ENCODE peak calls at places on chromosomes 2 and 18, in seven cellular contexts. N is lower lobe of right lung, B is SK-N-SH, W is A549, T is AG09319, H is ascending aorta, Q is ovary. G is an unnamed sample.

GRCh38 chr2:113847144-113847543 is 42.7 kb upstream of the ACTR3 start:
- DNase-seq in N (no peak), B (no peak), W (no peak), T (no peak), H (no peak), Q (no peak), G (no peak)

GRCh38 chr2:147019296-147019695 is 825.5 kb upstream of the ACVR2A start:
- DNase-seq in N (no peak), B (no peak), W (no peak), T (no peak), H (no peak), Q (no peak), G (no peak)

GRCh38 chr2:105937498-105937897 is 192.8 kb downstream of the NCK2 start:
- DNase-seq in N (no peak), B (no peak), W (no peak), T (no peak), H (no peak), Q (no peak), G (no peak)

GRCh38 chr18:32454667-32455066 is 16.0 kb downstream of the GAREM1 start:
- DNase-seq in N (no peak), B (no peak), W (no peak), T (no peak), H (no peak), Q (no peak), G (no peak)

GRCh38 chr2:240896871-240897692 is 1.1 kb upstream of the MAB21L4 start:
- DNase-seq in N (no peak), B (no peak), W (no peak), T (no peak), H (no peak), Q (no peak), G (no peak)

GRCh38 chr18:27363918-27364317 is 178.8 kb upstream of the CHST9 start:
- DNase-seq in N (no peak), B (peak), W (no peak), T (no peak), H (no peak), Q (no peak), G (no peak)

GRCh38 chr2:852168-852567 is 98.5 kb upstream of the SNTG2 start:
- DNase-seq in N (no peak), B (no peak), W (no peak), T (no peak), H (no peak), Q (no peak), G (no peak)

GRCh38 chr2:201546576-201546975 is 95.0 kb downstream of the STRADB start:
- DNase-seq in N (no peak), B (no peak), W (no peak), T (no peak), H (no peak), Q (no peak), G (no peak)

GRCh38 chr2:204776781-204777559 is 231.7 kb downstream of the PARD3B start:
- DNase-seq in N (no peak), B (no peak), W (no peak), T (peak), H (no peak), Q (no peak), G (no peak)

GRCh38 chr18:8991131-8991530 is 111.4 kb upstream of the NDUFV2 start:
- DNase-seq in N (no peak), B (no peak), W (no peak), T (peak), H (no peak), Q (no peak), G (no peak)

GRCh38 chr18:11899063-11899462 is 9.1 kb downstream of the MPPE1 start:
- DNase-seq in N (no peak), B (no peak), W (no peak), T (no peak), H (no peak), Q (no peak), G (no peak)

GRCh38 chr2:74436111-74436803 is 5.5 kb downstream of the RTKN start:
- DNase-seq in N (no peak), B (no peak), W (no peak), T (no peak), H (no peak), Q (no peak), G (no peak)

GRCh38 chr2:96541326-96541725 is 4.8 kb downstream of the ARID5A start:
- DNase-seq in N (no peak), B (peak), W (no peak), T (no peak), H (no peak), Q (no peak), G (no peak)

GRCh38 chr2:131035112-131035825 is 58.0 kb downstream of the FAM168B start:
- DNase-seq in N (no peak), B (peak), W (no peak), T (no peak), H (no peak), Q (peak), G (peak)

GRCh38 chr2:239186958-239187357 is 213.9 kb downstream of the HDAC4 start:
- DNase-seq in N (no peak), B (no peak), W (no peak), T (no peak), H (no peak), Q (no peak), G (peak)

GRCh38 chr2:98702127-98702802 is 28.7 kb downstream of the MGAT4A start:
- DNase-seq in N (no peak), B (peak), W (no peak), T (no peak), H (no peak), Q (no peak), G (no peak)

GRCh38 chr2:202690321-202690900 is 55.6 kb downstream of the FAM117B start:
- DNase-seq in N (no peak), B (no peak), W (no peak), T (no peak), H (no peak), Q (no peak), G (no peak)

GRCh38 chr2:40418614-40419013 is 33.3 kb downstream of the SLC8A1 start:
- DNase-seq in N (no peak), B (peak), W (no peak), T (no peak), H (no peak), Q (no peak), G (no peak)

GRCh38 chr2:206424134-206424533 is 19.2 kb upstream of the ADAM23 start:
- DNase-seq in N (no peak), B (no peak), W (no peak), T (no peak), H (no peak), Q (no peak), G (no peak)

GRCh38 chr2:200308421-200309295 is 2.2 kb downstream of the SPATS2L start:
- DNase-seq in N (no peak), B (no peak), W (no peak), T (no peak), H (no peak), Q (no peak), G (no peak)

GRCh38 chr2:133424876-133425275 is 143.4 kb downstream of the NCKAP5 start:
- DNase-seq in N (no peak), B (no peak), W (no peak), T (no peak), H (no peak), Q (no peak), G (no peak)

GRCh38 chr2:229409751-229410181 is 138.7 kb upstream of the PID1 start:
- DNase-seq in N (no peak), B (no peak), W (no peak), T (no peak), H (no peak), Q (no peak), G (no peak)

GRCh38 chr2:217653240-217653639 is 349.6 kb downstream of the TNS1 start:
- DNase-seq in N (peak), B (no peak), W (peak), T (peak), H (peak), Q (peak), G (no peak)

GRCh38 chr2:167767858-167768257 is 479.5 kb downstream of the STK39 start:
- DNase-seq in N (no peak), B (no peak), W (no peak), T (no peak), H (no peak), Q (no peak), G (no peak)

GRCh38 chr18:59898609-59899297 is 1.0 kb upstream of the PMAIP1 start:
- DNase-seq in N (no peak), B (no peak), W (no peak), T (no peak), H (no peak), Q (no peak), G (no peak)

GRCh38 chr2:238277695-238278094 is 10.7 kb downstream of the PER2 start:
- DNase-seq in N (peak), B (no peak), W (no peak), T (no peak), H (no peak), Q (no peak), G (no peak)

GRCh38 chr2:72137498-72138010 is 10.1 kb downstream of the CYP26B1 start:
- DNase-seq in N (no peak), B (peak), W (peak), T (no peak), H (no peak), Q (peak), G (no peak)
- TF ChIP-seq CTCF in N (peak), B (peak), W (peak), T (peak), H (peak), Q (peak), G (peak)

DNA sequence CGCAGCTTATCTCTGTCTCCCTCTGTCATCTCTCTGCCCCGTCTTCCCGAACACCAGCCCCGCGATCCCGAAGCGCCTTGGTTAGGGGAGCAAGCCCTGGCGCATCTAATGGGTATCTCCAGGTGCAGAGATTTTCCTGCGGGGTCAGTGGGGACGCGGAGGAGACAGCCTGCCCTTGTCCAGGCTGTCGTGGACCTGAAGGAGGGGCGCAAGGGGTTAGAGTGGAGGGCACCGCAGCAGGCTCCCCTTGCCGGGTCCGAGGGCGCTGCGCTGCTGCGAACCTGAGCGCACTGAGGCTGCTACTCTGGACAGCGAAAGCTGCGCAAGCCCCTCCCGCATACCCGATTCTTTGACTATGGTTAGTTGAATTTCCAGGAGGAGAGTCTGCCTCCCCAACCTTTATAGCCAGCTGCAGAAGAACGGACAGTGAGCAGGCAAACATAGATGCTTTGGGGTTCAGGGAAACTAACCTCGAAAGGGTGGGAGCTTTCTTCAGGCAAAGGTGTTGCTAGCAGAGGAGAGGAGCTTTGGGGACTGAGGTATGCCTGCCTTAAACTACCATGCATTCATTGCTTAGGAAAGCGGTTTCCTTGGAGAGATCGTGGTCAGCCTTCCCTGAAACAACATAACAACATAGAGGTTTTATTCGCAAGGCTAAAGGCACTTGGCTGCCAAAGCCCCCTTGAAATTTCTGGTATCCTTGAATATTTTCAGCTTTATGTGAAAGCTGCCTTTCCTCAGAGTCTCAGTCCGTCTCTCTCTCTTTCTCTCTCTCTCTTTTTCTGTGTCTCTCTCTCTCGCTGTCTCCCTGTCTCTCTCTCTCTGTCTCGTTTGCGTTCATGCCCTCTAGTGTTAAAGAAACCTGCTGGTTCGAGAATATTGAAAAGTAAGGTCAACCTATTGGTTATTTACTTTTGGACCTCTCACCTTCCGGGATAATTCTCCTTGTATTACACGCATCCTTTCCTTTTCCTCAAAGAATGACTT is 1.6 kb downstream of the GALNT13 start:
- DNase-seq in N (peak), B (peak), W (no peak), T (no peak), H (no peak), Q (no peak), G (no peak)
- TF ChIP-seq CTCF in N (no peak), B (no peak), W (peak), T (no peak), H (no peak), Q (no peak), G (no peak)

GRCh38 chr2:63697160-63697559 is 108.4 kb downstream of the MDH1 start:
- DNase-seq in N (no peak), B (no peak), W (no peak), T (no peak), H (no peak), Q (no peak), G (no peak)
- TF ChIP-seq CTCF in N (no peak), B (no peak), W (no peak), T (no peak), H (no peak), Q (no peak), G (no peak)

DNA sequence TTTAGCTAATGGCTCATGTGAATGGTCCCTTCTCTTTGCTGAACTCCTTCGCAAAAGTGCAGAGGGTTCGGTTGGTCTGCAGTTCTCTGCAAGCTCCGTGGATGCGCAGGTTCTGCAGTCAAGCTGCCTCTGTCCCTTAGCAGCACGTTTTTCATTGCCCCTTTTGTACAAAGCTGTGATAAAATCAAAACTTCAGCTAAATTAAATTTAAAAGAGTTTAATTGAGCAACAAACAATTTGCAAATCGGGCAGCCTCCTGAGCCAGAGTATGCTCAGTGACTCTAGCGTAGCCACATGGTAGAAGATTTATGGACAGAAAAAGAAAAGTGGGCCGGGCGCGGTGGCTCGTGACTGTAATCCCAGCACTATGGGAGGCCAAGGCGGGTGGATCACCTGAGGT is 18.8 kb downstream of the TSN start:
- DNase-seq in N (no peak), B (peak), W (no peak), T (no peak), H (no peak), Q (no peak), G (no peak)
- TF ChIP-seq CTCF in N (no peak), B (no peak), W (no peak), T (no peak), H (no peak), Q (no peak), G (no peak)

GRCh38 chr18:74395006-74395405 is 62.1 kb downstream of the DIPK1C start:
- DNase-seq in N (no peak), B (no peak), W (no peak), T (no peak), H (no peak), Q (no peak), G (no peak)
- TF ChIP-seq CTCF in N (no peak), B (no peak), W (no peak), T (no peak), H (no peak), Q (no peak), G (no peak)

GRCh38 chr2:37655442-37655841 is 16.0 kb downstream of the CDC42EP3 start:
- DNase-seq in N (no peak), B (peak), W (no peak), T (no peak), H (no peak), Q (no peak), G (no peak)
- TF ChIP-seq CTCF in N (no peak), B (no peak), W (no peak), T (no peak), H (no peak), Q (no peak), G (no peak)

GRCh38 chr2:58702302-58702696 is 461.2 kb upstream of the FANCL start:
- DNase-seq in N (no peak), B (no peak), W (no peak), T (no peak), H (no peak), Q (no peak), G (no peak)
- TF ChIP-seq CTCF in N (no peak), B (no peak), W (no peak), T (no peak), H (no peak), Q (no peak), G (peak)

DNA sequence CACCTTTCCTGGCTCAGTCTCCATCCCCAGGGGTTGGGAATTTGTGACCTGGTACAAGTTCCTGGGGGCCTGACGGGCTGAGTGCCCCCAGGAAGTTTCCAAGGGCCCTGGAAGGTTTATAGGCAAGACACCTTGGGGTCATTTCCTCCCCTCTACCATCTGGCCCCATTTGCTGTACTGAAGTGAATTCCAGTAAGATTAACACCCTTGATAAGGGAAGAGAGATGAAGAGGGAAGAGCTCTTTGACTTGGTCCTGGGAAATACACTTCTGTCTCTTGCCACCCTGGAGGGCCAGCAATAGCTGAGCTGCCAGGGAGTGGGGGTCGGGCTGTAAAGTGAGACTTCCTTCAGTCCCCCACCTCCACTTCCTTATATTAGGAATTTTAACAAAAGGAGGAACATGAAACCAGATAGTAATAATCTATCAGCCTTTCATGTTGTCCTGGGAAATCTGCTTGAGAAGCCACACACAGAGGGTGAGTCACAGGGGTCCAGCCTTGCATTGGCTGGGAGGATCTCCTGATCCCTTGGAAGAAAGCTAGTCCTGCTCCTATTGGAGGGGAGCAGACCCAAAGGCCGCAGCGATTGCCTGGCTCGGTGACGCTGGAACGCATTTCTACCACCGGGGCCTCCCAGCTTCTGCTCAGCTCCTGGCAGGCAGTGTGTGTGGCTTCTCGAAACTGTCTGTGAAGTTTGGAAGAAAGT is 87.4 kb downstream of the ACAA2 start:
- DNase-seq in N (no peak), B (peak), W (peak), T (peak), H (no peak), Q (peak), G (no peak)
- TF ChIP-seq CTCF in N (no peak), B (peak), W (no peak), T (no peak), H (no peak), Q (no peak), G (peak)

GRCh38 chr2:108182489-108182888 is 57.3 kb upstream of the SULT1C3 start:
- DNase-seq in N (no peak), B (no peak), W (no peak), T (no peak), H (no peak), Q (no peak), G (no peak)

GRCh38 chr2:108189316-108189715 is 50.5 kb upstream of the SULT1C3 start:
- DNase-seq in N (no peak), B (no peak), W (no peak), T (no peak), H (no peak), Q (no peak), G (no peak)

DNA sequence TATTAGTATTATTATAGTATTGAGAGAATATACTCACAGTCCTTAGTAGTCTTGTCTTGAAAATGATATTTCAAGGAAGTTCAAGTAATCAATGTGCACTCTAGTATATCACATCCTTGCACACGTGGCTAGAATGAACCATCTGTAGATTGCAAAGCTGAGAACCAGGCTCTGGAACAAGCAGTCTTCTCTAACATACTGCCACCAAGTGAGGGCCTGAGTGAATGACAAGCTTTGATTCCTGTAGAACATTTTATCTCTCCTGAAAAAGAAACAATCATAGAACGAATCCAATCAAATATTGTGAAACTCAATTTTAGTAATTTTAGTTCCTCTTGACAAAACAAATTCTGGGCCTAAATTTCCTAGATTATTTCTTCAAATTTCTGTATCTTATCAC is 55.3 kb upstream of the SULT1C3 start:
- DNase-seq in N (no peak), B (peak), W (no peak), T (no peak), H (no peak), Q (no peak), G (no peak)
- TF ChIP-seq CTCF in N (no peak), B (peak), W (peak), T (peak), H (peak), Q (no peak), G (peak)

G was measured in type B pancreatic cell.